ENCODE peak calls at places on chromosomes 5 and 9, in five cellular contexts. K is caudate nucleus, R is EL, Y is uterus, G is fibroblast of pulmonary artery. N is an unnamed sample.

GRCh38 chr5:10319202-10319851 is 11.6 kb upstream of the CMBL start:
- DNase-seq in K (no peak), R (no peak), Y (peak; percentile 69), G (peak; percentile 57), N (no peak)

GRCh38 chr5:81337803-81338202 is 36.4 kb downstream of the ZCCHC9 start:
- DNase-seq in K (no peak), R (no peak), Y (no peak), G (no peak), N (no peak)

GRCh38 chr9:74528207-74528606 is 31.1 kb downstream of the RORB start:
- DNase-seq in K (no peak), R (no peak), Y (no peak), G (no peak), N (no peak)

GRCh38 chr9:79256691-79257213 is 315.0 kb upstream of the TLE4 start:
- DNase-seq in K (no peak), R (peak; percentile 77), Y (no peak), G (peak; percentile 20), N (no peak)

GRCh38 chr9:87620727-87621322 is 105.1 kb upstream of the CTSL start:
- DNase-seq in K (no peak), R (no peak), Y (no peak), G (no peak), N (peak; percentile 81)

GRCh38 chr5:73826761-73827450 is 200.9 kb downstream of the ARHGEF28 start:
- DNase-seq in K (no peak), R (peak; percentile 79), Y (peak; percentile 50), G (peak; percentile 71), N (no peak)

GRCh38 chr5:76808142-76808691 is 10.6 kb upstream of the F2RL1 start:
- DNase-seq in K (no peak), R (no peak), Y (no peak), G (no peak), N (no peak)

GRCh38 chr5:125604104-125604503 is 819.1 kb upstream of the GRAMD2B start:
- DNase-seq in K (no peak), R (no peak), Y (no peak), G (no peak), N (no peak)

GRCh38 chr5:54537720-54538119 is 20.2 kb downstream of the SNX18 start:
- DNase-seq in K (no peak), R (no peak), Y (no peak), G (no peak), N (no peak)

GRCh38 chr5:76426391-76426802 is 23.3 kb downstream of the IQGAP2 start:
- DNase-seq in K (no peak), R (no peak), Y (no peak), G (no peak), N (no peak)

GRCh38 chr9:136507221-136507991 is 24.6 kb upstream of the SEC16A start:
- DNase-seq in K (no peak), R (no peak), Y (no peak), G (no peak), N (no peak)

GRCh38 chr5:127026166-127026565 is 4.2 kb downstream of the MARCHF3 start:
- DNase-seq in K (no peak), R (no peak), Y (no peak), G (no peak), N (no peak)

GRCh38 chr9:124928116-124928515 is 12.8 kb downstream of the GOLGA1 start:
- DNase-seq in K (no peak), R (no peak), Y (no peak), G (no peak), N (no peak)

N was measured in posterior cingulate gyrus.